ENCODE peak calls at places on chromosomes 5 and 9, in eight cellular contexts. One of them, this sample, is unnamed.

GRCh38 chr9:120774719-120775118 is 18.5 kb downstream of the FBXW2 start:
- DNase-seq in GM13977: no peak
- DNase-seq in NCI-H1694 treated with DMSO at 0.1 percent for 48 hours: no peak
- DNase-seq in left lung: no peak
- DNase-seq in renal cortical epithelial cell: no peak
- DNase-seq in glutamatergic neuron: no peak
- DNase-seq in substantia nigra: no peak
- DNase-seq in smooth muscle cell of the brain vasculature: no peak
- DNase-seq in this sample: no peak

GRCh38 chr5:68641211-68641610 is 425.7 kb downstream of the PIK3R1 start:
- DNase-seq in substantia nigra: no peak
- DNase-seq in NCI-H1694 treated with DMSO at 0.1 percent for 48 hours: no peak
- DNase-seq in smooth muscle cell of the brain vasculature: no peak
- DNase-seq in left lung: no peak
- DNase-seq in glutamatergic neuron: no peak
- DNase-seq in renal cortical epithelial cell: no peak
- DNase-seq in GM13977: peak
- DNase-seq in this sample: no peak

GRCh38 chr9:129109952-129110739 is 447 bp downstream of the CRAT start:
- DNase-seq in smooth muscle cell of the brain vasculature: no peak
- DNase-seq in GM13977: no peak
- DNase-seq in left lung: no peak
- DNase-seq in substantia nigra: no peak
- DNase-seq in NCI-H1694 treated with DMSO at 0.1 percent for 48 hours: no peak
- DNase-seq in renal cortical epithelial cell: no peak
- DNase-seq in glutamatergic neuron: peak
- DNase-seq in this sample: peak

GRCh38 chr5:181160144-181160754 is 12.9 kb downstream of the OR2V2 start:
- DNase-seq in left lung: no peak
- DNase-seq in substantia nigra: peak
- DNase-seq in NCI-H1694 treated with DMSO at 0.1 percent for 48 hours: no peak
- DNase-seq in glutamatergic neuron: peak
- DNase-seq in GM13977: peak
- DNase-seq in renal cortical epithelial cell: no peak
- DNase-seq in smooth muscle cell of the brain vasculature: no peak
- DNase-seq in this sample: peak

GRCh38 chr5:141914154-141914743 is 9.4 kb upstream of the DELE1 start:
- DNase-seq in renal cortical epithelial cell: no peak
- DNase-seq in GM13977: peak
- DNase-seq in smooth muscle cell of the brain vasculature: no peak
- DNase-seq in glutamatergic neuron: peak
- DNase-seq in substantia nigra: peak
- DNase-seq in left lung: peak
- DNase-seq in NCI-H1694 treated with DMSO at 0.1 percent for 48 hours: peak
- DNase-seq in this sample: no peak

GRCh38 chr5:153099328-153099727 is 391.1 kb upstream of the GRIA1 start:
- DNase-seq in glutamatergic neuron: no peak
- DNase-seq in renal cortical epithelial cell: no peak
- DNase-seq in substantia nigra: no peak
- DNase-seq in NCI-H1694 treated with DMSO at 0.1 percent for 48 hours: no peak
- DNase-seq in left lung: no peak
- DNase-seq in smooth muscle cell of the brain vasculature: no peak
- DNase-seq in GM13977: no peak
- DNase-seq in this sample: no peak

GRCh38 chr9:134962065-134962997 is 44.6 kb upstream of the FCN1 start:
- DNase-seq in NCI-H1694 treated with DMSO at 0.1 percent for 48 hours: no peak
- DNase-seq in smooth muscle cell of the brain vasculature: no peak
- DNase-seq in left lung: peak
- DNase-seq in glutamatergic neuron: no peak
- DNase-seq in substantia nigra: no peak
- DNase-seq in renal cortical epithelial cell: no peak
- DNase-seq in GM13977: no peak
- DNase-seq in this sample: no peak

GRCh38 chr5:179381691-179382090 is 36.4 kb upstream of the ADAMTS2 start:
- DNase-seq in substantia nigra: no peak
- DNase-seq in left lung: no peak
- DNase-seq in GM13977: no peak
- DNase-seq in NCI-H1694 treated with DMSO at 0.1 percent for 48 hours: no peak
- DNase-seq in glutamatergic neuron: no peak
- DNase-seq in smooth muscle cell of the brain vasculature: no peak
- DNase-seq in renal cortical epithelial cell: no peak
- DNase-seq in this sample: peak

GRCh38 chr9:77016526-77017504 is 2.6 kb upstream of the FOXB2 start:
- DNase-seq in substantia nigra: no peak
- DNase-seq in smooth muscle cell of the brain vasculature: no peak
- DNase-seq in renal cortical epithelial cell: no peak
- DNase-seq in GM13977: peak
- DNase-seq in glutamatergic neuron: peak
- DNase-seq in left lung: no peak
- DNase-seq in NCI-H1694 treated with DMSO at 0.1 percent for 48 hours: no peak
- DNase-seq in this sample: no peak

GRCh38 chr5:151020304-151021031 is at the start of gene GPX3:
- DNase-seq in smooth muscle cell of the brain vasculature: no peak
- DNase-seq in left lung: peak
- DNase-seq in GM13977: peak
- DNase-seq in renal cortical epithelial cell: peak
- DNase-seq in NCI-H1694 treated with DMSO at 0.1 percent for 48 hours: peak
- DNase-seq in substantia nigra: peak
- DNase-seq in glutamatergic neuron: peak
- DNase-seq in this sample: peak

GRCh38 chr5:6682239-6682638 is 31.0 kb upstream of the TENT4A start:
- DNase-seq in left lung: no peak
- DNase-seq in GM13977: no peak
- DNase-seq in substantia nigra: no peak
- DNase-seq in NCI-H1694 treated with DMSO at 0.1 percent for 48 hours: no peak
- DNase-seq in renal cortical epithelial cell: no peak
- DNase-seq in glutamatergic neuron: no peak
- DNase-seq in smooth muscle cell of the brain vasculature: no peak
- DNase-seq in this sample: no peak

GRCh38 chr5:42751044-42751443 is 5.6 kb upstream of the CCDC152 start:
- DNase-seq in renal cortical epithelial cell: no peak
- DNase-seq in left lung: no peak
- DNase-seq in glutamatergic neuron: no peak
- DNase-seq in GM13977: no peak
- DNase-seq in substantia nigra: no peak
- DNase-seq in smooth muscle cell of the brain vasculature: no peak
- DNase-seq in NCI-H1694 treated with DMSO at 0.1 percent for 48 hours: no peak
- DNase-seq in this sample: no peak

GRCh38 chr5:72817076-72817476 is 615 bp downstream of the TNPO1 start:
- DNase-seq in NCI-H1694 treated with DMSO at 0.1 percent for 48 hours: no peak
- DNase-seq in smooth muscle cell of the brain vasculature: no peak
- DNase-seq in glutamatergic neuron: peak
- DNase-seq in left lung: peak
- DNase-seq in substantia nigra: peak
- DNase-seq in GM13977: peak
- DNase-seq in renal cortical epithelial cell: peak
- DNase-seq in this sample: peak